ENCODE peak calls at places on chromosomes 2 and 18, in six cellular contexts. One of them, this sample, is unnamed. For H3K9me3, the result is how much of the 10 kb centered on the place peaks cover.

GRCh38 chr2:205845446-205845845 is 163.1 kb downstream of the NRP2 start:
- DNase-seq in uterus: no peak
- DNase-seq in hepatocyte: no peak
- DNase-seq in HAP-1: no peak
- DNase-seq in A549: no peak
- DNase-seq in PC-9: no peak
- DNase-seq in this sample: no peak

GRCh38 chr2:98911376-98912154 is 24.5 kb downstream of the CRACDL start:
- DNase-seq in uterus: no peak
- DNase-seq in hepatocyte: peak
- DNase-seq in HAP-1: no peak
- DNase-seq in A549: no peak
- DNase-seq in PC-9: no peak
- DNase-seq in this sample: no peak

GRCh38 chr2:64952896-64953482 is 36.2 kb upstream of the SLC1A4 start:
- DNase-seq in uterus: no peak
- DNase-seq in hepatocyte: no peak
- DNase-seq in HAP-1: no peak
- DNase-seq in A549: peak
- DNase-seq in PC-9: peak
- DNase-seq in this sample: no peak

GRCh38 chr18:58288922-58289797 is 245.1 kb downstream of the NEDD4L start:
- DNase-seq in uterus: no peak
- DNase-seq in hepatocyte: peak
- DNase-seq in HAP-1: no peak
- DNase-seq in A549: no peak
- DNase-seq in PC-9: peak
- DNase-seq in this sample: no peak

GRCh38 chr2:127032601-127033000 is 74.4 kb downstream of the BIN1 start:
- DNase-seq in uterus: no peak
- DNase-seq in hepatocyte: no peak
- DNase-seq in HAP-1: no peak
- DNase-seq in A549: no peak
- DNase-seq in PC-9: no peak
- DNase-seq in this sample: no peak

GRCh38 chr2:239198221-239198620 is 202.6 kb downstream of the HDAC4 start:
- DNase-seq in uterus: no peak
- DNase-seq in hepatocyte: no peak
- DNase-seq in HAP-1: no peak
- DNase-seq in A549: no peak
- DNase-seq in PC-9: no peak
- DNase-seq in this sample: no peak

GRCh38 chr2:260507-261161 is 3.2 kb downstream of the SH3YL1 start:
- DNase-seq in uterus: no peak
- DNase-seq in hepatocyte: peak
- DNase-seq in HAP-1: no peak
- DNase-seq in A549: no peak
- DNase-seq in PC-9: no peak
- DNase-seq in this sample: no peak

GRCh38 chr2:43123056-43123455 is 103.3 kb downstream of the ZFP36L2 start:
- DNase-seq in uterus: no peak
- DNase-seq in hepatocyte: no peak
- DNase-seq in HAP-1: no peak
- DNase-seq in A549: no peak
- DNase-seq in PC-9: no peak
- DNase-seq in this sample: peak

GRCh38 chr2:88599527-88599926 is 27.7 kb downstream of the EIF2AK3 start:
- DNase-seq in uterus: no peak
- DNase-seq in hepatocyte: no peak
- DNase-seq in HAP-1: no peak
- DNase-seq in A549: no peak
- DNase-seq in PC-9: no peak
- DNase-seq in this sample: no peak

GRCh38 chr18:22670914-22671313 is 253.2 kb upstream of the CTAGE1 start:
- DNase-seq in uterus: no peak
- DNase-seq in hepatocyte: no peak
- DNase-seq in HAP-1: no peak
- DNase-seq in A549: no peak
- DNase-seq in PC-9: no peak
- DNase-seq in this sample: no peak

GRCh38 chr18:44681039-44681595 is 429 bp downstream of the SETBP1 start:
- DNase-seq in uterus: peak
- DNase-seq in hepatocyte: no peak
- DNase-seq in HAP-1: no peak
- DNase-seq in A549: peak
- DNase-seq in PC-9: no peak
- DNase-seq in this sample: no peak

GRCh38 chr2:160940271-160940670 is 220.0 kb upstream of the TANK start:
- DNase-seq in uterus: no peak
- DNase-seq in hepatocyte: no peak
- DNase-seq in HAP-1: no peak
- DNase-seq in A549: no peak
- DNase-seq in PC-9: no peak
- DNase-seq in this sample: no peak

GRCh38 chr2:160934263-160934662 is 226.0 kb upstream of the TANK start:
- DNase-seq in uterus: no peak
- DNase-seq in hepatocyte: no peak
- DNase-seq in HAP-1: no peak
- DNase-seq in A549: no peak
- DNase-seq in PC-9: no peak
- DNase-seq in this sample: no peak

GRCh38 chr2:160934991-160935390 is 225.2 kb upstream of the TANK start:
- DNase-seq in uterus: no peak
- DNase-seq in hepatocyte: no peak
- DNase-seq in HAP-1: no peak
- DNase-seq in A549: no peak
- DNase-seq in PC-9: no peak
- DNase-seq in this sample: no peak

GRCh38 chr2:160932960-160933359 is 227.3 kb upstream of the TANK start:
- DNase-seq in uterus: no peak
- DNase-seq in hepatocyte: peak
- DNase-seq in HAP-1: no peak
- DNase-seq in A549: peak
- DNase-seq in PC-9: peak
- DNase-seq in this sample: no peak

DNA sequence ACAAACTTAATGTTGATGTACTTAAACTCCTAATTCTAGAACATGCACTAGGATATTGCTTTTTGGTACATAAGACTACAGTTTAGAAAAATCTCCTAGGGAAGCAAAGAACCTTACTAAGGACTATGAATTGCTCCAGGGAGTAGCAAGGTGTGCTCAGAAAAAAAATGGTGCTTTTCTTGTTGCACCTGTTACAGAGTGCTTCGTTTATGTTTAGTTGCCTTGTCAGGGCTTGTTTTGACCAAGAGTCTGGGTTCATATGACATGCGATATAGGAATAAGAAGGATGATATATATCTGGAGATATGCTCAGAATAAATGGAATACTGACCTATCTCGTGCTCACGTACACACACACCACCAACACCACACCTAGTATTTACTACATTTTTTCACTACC is 223.8 kb upstream of the TANK start:
- DNase-seq in uterus: no peak
- DNase-seq in hepatocyte: no peak
- DNase-seq in HAP-1: no peak
- DNase-seq in A549: no peak
- DNase-seq in PC-9: no peak
- DNase-seq in this sample: no peak
- H3K9me3 ChIP-seq in uterus: under half
- H3K9me3 ChIP-seq in hepatocyte: under half
- H3K9me3 ChIP-seq in HAP-1: under half
- H3K9me3 ChIP-seq in A549: under half
- H3K9me3 ChIP-seq in PC-9: under half
- H3K9me3 ChIP-seq in this sample: under half

GRCh38 chr2:122132292-122132691 is 376.8 kb downstream of the TSN start:
- DNase-seq in uterus: no peak
- DNase-seq in hepatocyte: no peak
- DNase-seq in HAP-1: no peak
- DNase-seq in A549: no peak
- DNase-seq in PC-9: no peak
- DNase-seq in this sample: no peak

DNA sequence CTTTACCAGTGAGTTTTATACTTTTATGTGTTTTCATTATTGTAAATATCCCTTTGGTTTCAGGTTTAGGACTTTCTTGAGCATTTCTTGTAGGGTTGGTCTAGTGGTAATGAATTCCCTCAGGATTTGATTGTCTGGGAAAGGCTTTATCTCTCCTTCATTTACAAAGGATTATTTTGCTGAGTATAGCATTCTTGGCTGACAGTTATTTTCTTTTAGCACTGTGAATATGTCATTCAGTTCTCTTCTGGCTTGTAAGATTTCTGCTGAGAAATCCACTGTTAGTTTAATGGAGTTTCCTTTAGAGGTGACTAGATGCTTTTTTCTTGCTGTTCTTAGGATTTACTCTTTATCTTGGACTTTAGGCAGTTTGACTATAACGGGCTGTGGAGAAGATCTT is 373.9 kb downstream of the TSN start:
- DNase-seq in uterus: no peak
- DNase-seq in hepatocyte: no peak
- DNase-seq in HAP-1: no peak
- DNase-seq in A549: no peak
- DNase-seq in PC-9: no peak
- DNase-seq in this sample: no peak
- H3K9me3 ChIP-seq in uterus: under half
- H3K9me3 ChIP-seq in hepatocyte: under half
- H3K9me3 ChIP-seq in HAP-1: under half
- H3K9me3 ChIP-seq in A549: under half
- H3K9me3 ChIP-seq in PC-9: under half
- H3K9me3 ChIP-seq in this sample: under half

GRCh38 chr2:240357641-240358012 is 77.8 kb upstream of the GPC1 start:
- DNase-seq in uterus: no peak
- DNase-seq in hepatocyte: no peak
- DNase-seq in HAP-1: no peak
- DNase-seq in A549: no peak
- DNase-seq in PC-9: no peak
- DNase-seq in this sample: no peak

GRCh38 chr2:240353944-240354343 is 81.5 kb upstream of the GPC1 start:
- DNase-seq in uterus: no peak
- DNase-seq in hepatocyte: no peak
- DNase-seq in HAP-1: no peak
- DNase-seq in A549: no peak
- DNase-seq in PC-9: no peak
- DNase-seq in this sample: no peak

GRCh38 chr2:240355001-240355891 is 80.2 kb upstream of the GPC1 start:
- DNase-seq in uterus: no peak
- DNase-seq in hepatocyte: no peak
- DNase-seq in HAP-1: no peak
- DNase-seq in A549: no peak
- DNase-seq in PC-9: no peak
- DNase-seq in this sample: no peak

GRCh38 chr2:240356700-240357640 is 78.5 kb upstream of the GPC1 start:
- DNase-seq in uterus: no peak
- DNase-seq in hepatocyte: no peak
- DNase-seq in HAP-1: no peak
- DNase-seq in A549: no peak
- DNase-seq in PC-9: no peak
- DNase-seq in this sample: no peak

DNA sequence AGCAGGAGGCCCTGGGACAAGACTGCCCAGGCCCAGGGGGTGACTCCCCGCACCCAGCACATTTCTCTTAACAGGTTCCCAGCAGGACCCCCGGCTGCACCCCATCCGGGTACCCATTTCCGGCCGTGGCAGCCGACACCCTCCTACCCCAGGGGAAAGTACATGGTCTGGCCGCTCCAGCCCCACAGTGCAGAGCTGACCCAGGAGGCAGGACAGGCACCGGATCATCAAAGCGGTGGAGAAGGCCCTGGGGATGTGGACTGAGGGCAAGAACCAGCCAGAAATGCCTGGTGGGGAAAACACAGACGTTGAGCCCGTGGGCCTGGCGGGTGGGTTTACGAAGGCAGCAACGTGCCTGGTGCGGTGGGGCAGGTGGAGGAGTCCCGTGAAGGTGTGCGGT is 79.5 kb upstream of the GPC1 start:
- DNase-seq in uterus: no peak
- DNase-seq in hepatocyte: no peak
- DNase-seq in HAP-1: no peak
- DNase-seq in A549: no peak
- DNase-seq in PC-9: no peak
- DNase-seq in this sample: peak
- H3K9me3 ChIP-seq in uterus: under half
- H3K9me3 ChIP-seq in hepatocyte: under half
- H3K9me3 ChIP-seq in HAP-1: under half
- H3K9me3 ChIP-seq in A549: under half
- H3K9me3 ChIP-seq in PC-9: under half
- H3K9me3 ChIP-seq in this sample: under half

GRCh38 chr18:79899609-79900435 is 51.6 kb downstream of the SLC66A2 start:
- DNase-seq in uterus: peak
- DNase-seq in hepatocyte: no peak
- DNase-seq in HAP-1: no peak
- DNase-seq in A549: no peak
- DNase-seq in PC-9: no peak
- DNase-seq in this sample: no peak
- H3K9me3 ChIP-seq in uterus: under half
- H3K9me3 ChIP-seq in hepatocyte: under half
- H3K9me3 ChIP-seq in HAP-1: under half
- H3K9me3 ChIP-seq in A549: under half
- H3K9me3 ChIP-seq in PC-9: under half
- H3K9me3 ChIP-seq in this sample: under half

GRCh38 chr2:16325613-16326510 is 339.8 kb downstream of the CYRIA start:
- DNase-seq in uterus: no peak
- DNase-seq in hepatocyte: no peak
- DNase-seq in HAP-1: no peak
- DNase-seq in A549: no peak
- DNase-seq in PC-9: no peak
- DNase-seq in this sample: no peak

GRCh38 chr2:16324971-16325612 is 340.5 kb downstream of the CYRIA start:
- DNase-seq in uterus: no peak
- DNase-seq in hepatocyte: peak
- DNase-seq in HAP-1: no peak
- DNase-seq in A549: no peak
- DNase-seq in PC-9: no peak
- DNase-seq in this sample: no peak

GRCh38 chr2:16327311-16327710 is 338.3 kb downstream of the CYRIA start:
- DNase-seq in uterus: no peak
- DNase-seq in hepatocyte: no peak
- DNase-seq in HAP-1: no peak
- DNase-seq in A549: no peak
- DNase-seq in PC-9: no peak
- DNase-seq in this sample: no peak

GRCh38 chr2:16328521-16329190 is 337.0 kb downstream of the CYRIA start:
- DNase-seq in uterus: no peak
- DNase-seq in hepatocyte: no peak
- DNase-seq in HAP-1: no peak
- DNase-seq in A549: no peak
- DNase-seq in PC-9: no peak
- DNase-seq in this sample: no peak

DNA sequence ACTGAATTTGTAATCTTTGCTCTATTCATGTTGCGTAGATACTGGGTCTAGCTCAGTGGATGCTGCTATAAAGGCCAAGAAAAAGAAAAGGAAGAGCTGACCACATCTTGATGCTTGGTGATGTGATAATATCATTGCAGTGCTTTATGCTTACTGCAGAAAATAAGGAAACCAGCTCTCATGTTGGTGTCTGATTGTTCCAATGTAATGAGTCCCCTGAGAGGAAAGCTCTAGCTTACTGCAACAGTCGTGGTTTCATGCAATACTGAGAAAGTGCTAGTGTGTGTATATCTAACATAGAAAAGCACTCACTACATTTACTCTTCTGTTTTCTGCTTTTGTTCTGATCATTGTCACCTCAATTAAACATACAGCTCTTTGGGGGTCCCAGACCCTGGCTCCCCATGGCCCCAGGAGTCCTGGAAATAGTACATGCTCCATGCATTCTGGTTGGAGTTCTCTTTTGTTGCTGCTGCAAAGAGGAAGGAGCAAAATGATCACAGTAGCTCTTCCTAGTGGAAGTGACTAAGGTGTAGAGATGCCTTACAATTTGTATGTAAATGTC is 338.8 kb downstream of the CYRIA start:
- DNase-seq in uterus: no peak
- DNase-seq in hepatocyte: no peak
- DNase-seq in HAP-1: no peak
- DNase-seq in A549: no peak
- DNase-seq in PC-9: no peak
- DNase-seq in this sample: no peak
- H3K9me3 ChIP-seq in uterus: under half
- H3K9me3 ChIP-seq in hepatocyte: under half
- H3K9me3 ChIP-seq in HAP-1: under half
- H3K9me3 ChIP-seq in A549: under half
- H3K9me3 ChIP-seq in PC-9: under half
- H3K9me3 ChIP-seq in this sample: under half

This sample was measured in ovary.